ENCODE peak calls at places on chromosomes 12 and 14, in four cellular contexts. I is germinal center, E is H7, F is MV-4-11. X is an unnamed sample.
A peak's percentile ranks its signal among the peaks of the same experiment; 100 is the strongest.

GRCh38 chr12:94731733-94732360 is 81.5 kb upstream of the TMCC3 start:
- DNase-seq in I (no peak), E (no peak), F (no peak), X (no peak)

GRCh38 chr14:103372552-103373304 is 12.5 kb upstream of the MARK3 start:
- DNase-seq in I (no peak), E (peak; percentile 64), F (peak; percentile 52), X (peak; percentile 24)

GRCh38 chr12:88921434-88921833 is 341.2 kb upstream of the KITLG start:
- DNase-seq in I (no peak), E (no peak), F (no peak), X (no peak)

GRCh38 chr12:98180603-98181002 is 334.8 kb upstream of the TMPO start:
- DNase-seq in I (no peak), E (no peak), F (no peak), X (no peak)

GRCh38 chr12:6978188-6978986 is 7.7 kb downstream of the EMG1 start:
- DNase-seq in I (no peak), E (no peak), F (no peak), X (no peak)

GRCh38 chr12:131106542-131106941 is 152.8 kb downstream of the ADGRD1 start:
- DNase-seq in I (no peak), E (no peak), F (no peak), X (no peak)

GRCh38 chr14:32054536-32054935 is 22.6 kb upstream of the ARHGAP5 start:
- DNase-seq in I (no peak), E (no peak), F (no peak), X (no peak)

GRCh38 chr12:124185970-124186686 is 108.8 kb upstream of the RFLNA start:
- DNase-seq in I (no peak), E (no peak), F (no peak), X (no peak)

GRCh38 chr12:89884365-89884915 is 175.8 kb upstream of the ATP2B1 start:
- DNase-seq in I (no peak), E (no peak), F (no peak), X (no peak)

GRCh38 chr12:127107744-127108143 is 1159.2 kb upstream of the TMEM132C start:
- DNase-seq in I (no peak), E (no peak), F (no peak), X (no peak)

GRCh38 chr12:62860501-62861156 is 74.3 kb downstream of the PPM1H start:
- DNase-seq in I (no peak), E (no peak), F (no peak), X (no peak)

GRCh38 chr12:79448816-79449215 is 241.9 kb downstream of the PAWR start:
- DNase-seq in I (no peak), E (no peak), F (no peak), X (peak; percentile 27)

GRCh38 chr14:23481362-23481970 is 12.0 kb downstream of the NGDN start:
- DNase-seq in I (no peak), E (peak; percentile 53), F (no peak), X (peak; percentile 83)

GRCh38 chr12:119870462-119870861 is 6.7 kb downstream of the CIT start:
- DNase-seq in I (no peak), E (no peak), F (no peak), X (no peak)

GRCh38 chr14:54815016-54815415 is 87.6 kb downstream of the GCH1 start:
- DNase-seq in I (no peak), E (no peak), F (no peak), X (no peak)

GRCh38 chr12:27305673-27306504 is 26.7 kb upstream of the BMAL2 start:
- DNase-seq in I (peak; percentile 23), E (peak; percentile 18), F (peak; percentile 48), X (peak; percentile 63)

GRCh38 chr12:116130431-116130830 is 147.1 kb downstream of the MED13L start:
- DNase-seq in I (no peak), E (no peak), F (no peak), X (no peak)

GRCh38 chr12:48197549-48197966 is 5.5 kb downstream of the OR10AD1 start:
- DNase-seq in I (peak; percentile 55), E (no peak), F (peak; percentile 3), X (peak; percentile 50)

GRCh38 chr14:97312910-97313309 is 515.7 kb downstream of the VRK1 start:
- DNase-seq in I (no peak), E (no peak), F (no peak), X (no peak)

GRCh38 chr12:112674539-112674938 is 117.0 kb upstream of the RPH3A start:
- DNase-seq in I (no peak), E (no peak), F (no peak), X (no peak)

GRCh38 chr12:108696111-108696995 is 35.0 kb downstream of the CORO1C start:
- DNase-seq in I (no peak), E (no peak), F (peak; percentile 64), X (no peak)

GRCh38 chr14:67620217-67620789 is 583 bp downstream of the ARG2 start:
- DNase-seq in I (no peak), E (peak; percentile 70), F (no peak), X (peak; percentile 77)

GRCh38 chr14:77043177-77043983 is 14.9 kb upstream of the IRF2BPL start:
- DNase-seq in I (no peak), E (no peak), F (peak; percentile 99), X (no peak)

GRCh38 chr14:99678198-99678597 is 5.9 kb upstream of the CYP46A1 start:
- DNase-seq in I (no peak), E (no peak), F (no peak), X (no peak)

GRCh38 chr14:23095196-23096108 is at the start of gene C14orf119:
- DNase-seq in I (peak; percentile 100), E (peak; percentile 97), F (no peak), X (peak; percentile 100)

GRCh38 chr14:35534130-35534883 is at the start of gene INSM2:
- DNase-seq in I (peak; percentile 7), E (no peak), F (peak; percentile 22), X (peak; percentile 18)

GRCh38 chr14:30960216-30960615 is 65.2 kb upstream of the AP4S1 start:
- DNase-seq in I (no peak), E (no peak), F (peak; percentile 21), X (no peak)

GRCh38 chr12:105698047-105698446 is 367.6 kb downstream of the C12orf75 start:
- DNase-seq in I (no peak), E (no peak), F (no peak), X (no peak)

GRCh38 chr12:128109236-128109635 is 157.7 kb upstream of the TMEM132C start:
- DNase-seq in I (no peak), E (no peak), F (no peak), X (no peak)